ENCODE peak calls at places on chromosomes 13 and 19, in nine cellular contexts. T is breast epithelium; A is foreskin fibroblast; Z is cardiac fibroblast; G is adrenal gland; J is SJCRH30; E is CD8-positive, alpha-beta memory T cell; M is choroid plexus epithelial cell; F is heart left ventricle. S is an unnamed sample.
A peak's percentile ranks its signal among the peaks of the same experiment; 100 is the strongest.

GRCh38 chr13:33355470-33355869 is 69.9 kb upstream of the STARD13 start:
- DNase-seq in T (no peak), A (peak; percentile 70), M (peak; percentile 77), E (no peak), G (peak; percentile 39), J (no peak), F (no peak), Z (peak; percentile 82), S (no peak)

GRCh38 chr13:46022476-46022875 is 30.1 kb downstream of the ZC3H13 start:
- DNase-seq in E (no peak), G (no peak), A (no peak), M (no peak), J (no peak), T (no peak), Z (peak; percentile 5), F (no peak), S (no peak)

GRCh38 chr19:3721900-3722442 is 13.8 kb downstream of the TJP3 start:
- DNase-seq in F (no peak), G (no peak), J (no peak), T (no peak), E (no peak), M (no peak), Z (no peak), A (no peak), S (no peak)

GRCh38 chr13:109007946-109008345 is 378.5 kb downstream of the MYO16 start:
- DNase-seq in T (no peak), A (no peak), F (no peak), E (no peak), J (no peak), G (no peak), M (peak; percentile 40), Z (no peak), S (no peak)

GRCh38 chr19:8423821-8424223 is 10.7 kb downstream of the MARCHF2 start:
- DNase-seq in F (peak; percentile 93), Z (peak; percentile 99), T (peak; percentile 90), E (no peak), G (peak; percentile 98), J (peak; percentile 86), A (peak; percentile 98), M (peak; percentile 98), S (peak; percentile 97)

GRCh38 chr13:33728271-33729037 is 89.5 kb upstream of the RFC3 start:
- DNase-seq in J (peak; percentile 12), M (peak; percentile 8), G (peak; percentile 57), Z (peak; percentile 48), F (peak; percentile 55), E (no peak), T (peak; percentile 44), A (peak; percentile 11), S (no peak)

GRCh38 chr13:21675095-21676007 is 4.5 kb downstream of the FGF9 start:
- DNase-seq in F (peak; percentile 52), M (no peak), A (peak; percentile 6), T (no peak), G (peak; percentile 62), Z (no peak), J (no peak), E (peak; percentile 67), S (no peak)

GRCh38 chr13:61002686-61003085 is 413.0 kb downstream of the PCDH20 start:
- DNase-seq in G (no peak), J (no peak), M (no peak), T (no peak), F (no peak), E (no peak), A (no peak), Z (no peak), S (no peak)

GRCh38 chr19:38705197-38706019 is 38.9 kb downstream of the CAPN12 start:
- DNase-seq in M (no peak), F (peak; percentile 68), G (no peak), J (no peak), Z (no peak), A (no peak), E (no peak), T (no peak), S (no peak)

GRCh38 chr13:100409132-100409531 is 179.5 kb downstream of the GGACT start:
- DNase-seq in F (no peak), T (no peak), G (no peak), A (no peak), J (no peak), Z (no peak), E (no peak), M (no peak), S (no peak)

GRCh38 chr19:925912-926594 is at the start of gene ARID3A:
- DNase-seq in F (no peak), A (no peak), G (no peak), J (peak; percentile 54), Z (peak; percentile 75), E (no peak), M (no peak), T (no peak), S (peak; percentile 90)

GRCh38 chr13:108828053-108828806 is 198.8 kb downstream of the MYO16 start:
- DNase-seq in Z (no peak), E (no peak), T (no peak), A (no peak), G (no peak), F (no peak), M (no peak), J (no peak), S (no peak)

GRCh38 chr13:46343279-46343949 is 43.6 kb downstream of the RUBCNL start:
- DNase-seq in M (no peak), F (no peak), Z (no peak), T (no peak), J (no peak), A (no peak), G (no peak), E (no peak), S (no peak)

GRCh38 chr19:58476498-58477015 is 405 bp downstream of the ZNF446 start:
- DNase-seq in E (no peak), G (no peak), A (peak; percentile 52), M (peak; percentile 23), J (no peak), F (no peak), T (no peak), Z (peak; percentile 27), S (no peak)

GRCh38 chr19:58475714-58476497 is at the start of gene ZNF446:
- DNase-seq in J (peak; percentile 94), Z (peak; percentile 99), T (peak; percentile 98), G (peak; percentile 98), A (peak; percentile 99), F (peak; percentile 96), M (peak; percentile 98), E (peak; percentile 98), S (peak; percentile 99)

GRCh38 chr19:58477871-58478270 is 1.7 kb downstream of the ZNF446 start:
- DNase-seq in T (no peak), J (no peak), A (no peak), F (no peak), M (no peak), G (no peak), E (no peak), Z (no peak), S (no peak)

GRCh38 chr19:58474997-58475713 is 997 bp upstream of the ZNF446 start:
- DNase-seq in T (no peak), M (no peak), E (no peak), A (no peak), J (no peak), F (no peak), G (no peak), Z (no peak), S (no peak)

DNA sequence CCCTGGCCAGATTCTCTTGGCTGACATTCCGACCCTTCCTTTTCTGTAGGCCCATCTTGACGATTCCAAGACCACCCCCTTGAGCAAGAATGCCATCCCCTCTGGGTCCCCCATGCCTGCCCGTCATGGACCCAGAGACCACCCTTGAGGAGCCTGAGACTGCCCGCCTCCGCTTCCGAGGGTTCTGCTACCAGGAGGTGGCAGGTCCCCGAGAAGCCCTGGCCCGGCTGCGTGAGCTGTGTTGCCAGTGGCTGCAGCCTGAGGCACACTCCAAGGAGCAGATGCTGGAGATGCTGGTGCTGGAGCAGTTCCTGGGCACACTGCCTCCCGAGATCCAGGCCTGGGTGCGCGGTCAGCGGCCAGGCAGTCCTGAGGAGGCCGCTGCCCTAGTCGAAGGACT is 978 bp downstream of the ZNF446 start:
- DNase-seq in F (no peak), J (no peak), A (no peak), G (no peak), M (no peak), Z (no peak), E (peak; percentile 54), T (no peak), S (no peak)
- H3K4me3 ChIP-seq in F (peak overlapping the region; percentile 82), J (no peak overlapping the region), A (peak overlapping the region; percentile 56), G (no peak overlapping the region), M (no peak overlapping the region), Z (no peak overlapping the region), E (peak overlapping the region; percentile 75), T (no peak overlapping the region), S (peak overlapping the region; percentile 75)

GRCh38 chr19:2250765-2251576 is 1.8 kb downstream of the AMH start:
- DNase-seq in F (no peak), G (no peak), T (no peak), A (no peak), E (no peak), J (no peak), M (no peak), Z (no peak), S (no peak)
- H3K4me3 ChIP-seq in F (no peak overlapping the region), G (no peak overlapping the region), T (no peak overlapping the region), A (no peak overlapping the region), E (no peak overlapping the region), J (no peak overlapping the region), M (no peak overlapping the region), Z (no peak overlapping the region), S (peak overlapping the region; percentile 45)

DNA sequence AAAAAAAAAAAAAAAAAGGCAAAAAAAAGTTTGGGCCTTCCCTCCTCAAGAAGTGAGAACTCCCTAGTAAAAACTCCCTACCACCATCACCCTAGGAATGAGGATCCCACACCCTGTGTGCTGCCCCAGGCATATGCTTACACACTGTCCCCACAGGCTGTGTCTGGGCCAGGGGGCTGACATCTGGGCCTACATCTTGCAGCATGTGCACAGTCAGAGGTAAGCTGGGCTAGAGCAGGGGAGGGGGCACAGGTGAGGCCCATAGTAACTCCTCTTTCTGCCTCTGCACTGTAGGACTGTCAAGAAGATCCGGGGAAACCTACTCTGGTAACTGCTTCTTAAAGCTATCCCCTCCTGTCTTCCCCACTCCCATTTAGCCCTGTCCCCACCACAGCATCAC is 1.0 kb downstream of the HAUS5 start:
- DNase-seq in G (no peak), E (no peak), A (no peak), T (no peak), F (no peak), M (no peak), J (no peak), Z (no peak), S (no peak)
- H3K4me3 ChIP-seq in G (no peak overlapping the region), E (no peak overlapping the region), A (no peak overlapping the region), T (no peak overlapping the region), F (no peak overlapping the region), M (no peak overlapping the region), J (no peak overlapping the region), Z (no peak overlapping the region), S (no peak overlapping the region)

DNA sequence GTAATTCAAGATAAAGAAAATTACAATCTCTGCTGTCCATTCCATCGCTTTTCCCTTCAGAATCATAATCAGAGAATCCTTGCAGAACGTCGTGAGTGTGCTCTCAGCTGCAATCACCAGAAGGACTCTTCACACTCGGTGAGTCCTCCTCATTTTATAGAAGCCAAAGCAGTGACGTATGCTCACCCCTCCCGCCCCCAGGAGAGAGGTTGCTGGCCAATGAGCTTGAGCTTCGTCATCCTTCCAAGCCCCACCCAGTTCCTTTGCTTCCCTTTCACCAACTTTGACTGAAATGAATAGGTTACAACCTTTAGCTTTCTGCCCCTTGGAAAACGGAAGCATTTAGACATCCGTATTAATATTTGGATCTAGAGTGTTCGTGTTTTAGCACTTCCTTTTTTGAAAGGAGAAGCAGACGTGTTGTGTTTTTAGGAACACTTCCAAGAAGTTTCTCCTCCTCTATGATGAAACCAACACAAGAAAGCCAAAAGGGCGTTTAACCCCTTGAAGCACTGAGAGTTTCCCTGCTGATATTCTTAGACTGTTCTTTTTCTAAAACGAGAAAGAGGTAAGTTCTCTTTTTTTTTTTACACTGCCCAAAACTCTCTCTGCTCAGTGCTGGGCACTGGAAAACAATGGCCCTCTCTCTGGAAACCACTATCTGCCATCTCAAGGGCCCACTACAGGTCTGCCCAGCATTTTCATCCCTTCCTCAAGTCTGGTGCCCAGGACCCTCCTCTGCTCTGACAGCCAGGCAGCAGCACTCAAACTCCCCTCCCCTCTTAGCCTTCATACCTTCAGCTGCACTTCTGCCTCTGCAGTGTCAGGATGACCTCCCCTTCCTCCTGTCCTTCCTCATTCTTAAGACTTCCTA is 44.3 kb upstream of the CEACAM21 start:
- DNase-seq in T (peak; percentile 90), E (peak; percentile 80), M (peak; percentile 81), J (peak; percentile 31), G (peak; percentile 78), A (peak; percentile 61), Z (peak; percentile 94), F (peak; percentile 87), S (peak; percentile 82)
- H3K4me3 ChIP-seq in T (peak overlapping the region; percentile 43), E (peak overlapping the region; percentile 52), M (no peak overlapping the region), J (no peak overlapping the region), G (no peak overlapping the region), A (no peak overlapping the region), Z (peak overlapping the region; percentile 11), F (peak overlapping the region; percentile 29), S (peak overlapping the region; percentile 37)